ENCODE peak calls at places on chromosomes 4 and X, in nine cellular contexts. N is A549, J is body of pancreas, P is fibroblast of the aortic adventitia, X is right cardiac atrium, C is fibroblast of lung, H is lower leg skin, B is heart right ventricle, V is adrenal gland. Y is an unnamed sample.

GRCh38 chrX:133911816-133912495 is 73.4 kb downstream of the GPC3 start:
- DNase-seq in X (no peak), C (no peak), H (no peak), V (no peak), B (no peak), J (no peak), P (no peak), N (no peak), Y (no peak)

GRCh38 chrX:110412971-110413726 is 54.5 kb downstream of the RTL9 start:
- DNase-seq in B (peak), P (peak), V (peak), H (peak), C (peak), J (peak), X (peak), N (peak), Y (no peak)

GRCh38 chrX:38327007-38327774 is at the start of gene RPGR:
- DNase-seq in P (peak), B (peak), J (peak), X (peak), N (peak), H (peak), V (peak), C (peak), Y (peak)

GRCh38 chr4:93243262-93243661 is 585.3 kb upstream of the ATOH1 start:
- DNase-seq in C (no peak), N (no peak), V (no peak), J (no peak), P (no peak), H (no peak), X (no peak), B (no peak), Y (no peak)

GRCh38 chr4:111806331-111806730 is 338.9 kb upstream of the FAM241A start:
- DNase-seq in B (no peak), X (no peak), P (no peak), C (no peak), J (no peak), H (no peak), V (no peak), N (peak), Y (no peak)

GRCh38 chr4:67459164-67459563 is 86.1 kb downstream of the CENPC start:
- DNase-seq in X (no peak), N (no peak), B (no peak), H (no peak), P (peak), C (no peak), V (no peak), J (no peak), Y (no peak)

GRCh38 chr4:67103001-67103737 is 442.1 kb downstream of the CENPC start:
- DNase-seq in C (no peak), P (no peak), V (no peak), H (no peak), X (no peak), B (no peak), N (no peak), J (no peak), Y (no peak)

GRCh38 chrX:30313322-30313721 is 4.1 kb upstream of the NR0B1 start:
- DNase-seq in V (peak), N (no peak), X (no peak), H (no peak), B (no peak), C (no peak), J (no peak), P (no peak), Y (no peak)

GRCh38 chr4:81541546-81541945 is 69.8 kb upstream of the RASGEF1B start:
- DNase-seq in H (no peak), B (no peak), C (no peak), N (no peak), P (no peak), V (no peak), X (no peak), J (no peak), Y (no peak)

GRCh38 chr4:88481557-88481956 is 24.6 kb downstream of the HERC5 start:
- DNase-seq in J (no peak), B (no peak), X (no peak), H (no peak), P (peak), C (no peak), N (no peak), V (no peak), Y (no peak)

GRCh38 chrX:41984628-41985027 is 61.3 kb upstream of the CASK start:
- DNase-seq in N (no peak), H (no peak), B (no peak), V (no peak), J (no peak), C (no peak), P (no peak), X (no peak), Y (no peak)

GRCh38 chrX:103215037-103215767 is at the start of gene BEX4:
- DNase-seq in P (peak), N (peak), B (peak), X (peak), J (peak), H (peak), C (peak), V (peak), Y (peak)

GRCh38 chrX:32673193-32673592 is 538.2 kb downstream of the DMD start:
- DNase-seq in V (no peak), H (no peak), P (no peak), N (no peak), J (no peak), C (peak), X (no peak), B (no peak), Y (no peak)

GRCh38 chr4:173506780-173507211 is 23.2 kb downstream of the HAND2 start:
- DNase-seq in C (no peak), B (peak), P (no peak), V (no peak), J (no peak), H (peak), X (peak), N (no peak), Y (no peak)
- H3K4me3 ChIP-seq in C (no peak), B (peak), P (no peak), V (no peak), J (no peak), H (no peak), X (peak), N (no peak), Y (no peak)

GRCh38 chr4:57424231-57424897 is 314.2 kb upstream of the IGFBP7 start:
- DNase-seq in X (no peak), P (peak), N (no peak), B (no peak), V (peak), C (peak), H (no peak), J (peak), Y (peak)
- H3K4me3 ChIP-seq in X (no peak), P (peak), N (no peak), B (no peak), V (no peak), C (no peak), H (no peak), J (no peak), Y (no peak)

GRCh38 chrX:148538582-148538981 is 38.2 kb downstream of the AFF2 start:
- DNase-seq in N (no peak), B (no peak), J (no peak), C (no peak), V (no peak), X (no peak), P (no peak), H (no peak), Y (no peak)
- H3K4me3 ChIP-seq in N (no peak), B (no peak), J (no peak), C (no peak), V (no peak), X (no peak), P (no peak), H (no peak), Y (no peak)

GRCh38 chrX:138885886-138886285 is 174.4 kb upstream of the FGF13 start:
- DNase-seq in V (no peak), P (peak), H (no peak), X (no peak), N (no peak), C (peak), B (no peak), J (no peak), Y (peak)
- H3K4me3 ChIP-seq in V (no peak), P (no peak), H (no peak), X (no peak), N (no peak), C (no peak), B (no peak), J (no peak), Y (no peak)

GRCh38 chrX:24151513-24151912 is 2.0 kb downstream of the ZFX start:
- DNase-seq in J (no peak), P (no peak), X (no peak), B (no peak), H (no peak), V (no peak), N (no peak), C (no peak), Y (no peak)
- H3K4me3 ChIP-seq in J (no peak), P (peak), X (peak), B (peak), H (no peak), V (peak), N (peak), C (peak), Y (peak)

DNA sequence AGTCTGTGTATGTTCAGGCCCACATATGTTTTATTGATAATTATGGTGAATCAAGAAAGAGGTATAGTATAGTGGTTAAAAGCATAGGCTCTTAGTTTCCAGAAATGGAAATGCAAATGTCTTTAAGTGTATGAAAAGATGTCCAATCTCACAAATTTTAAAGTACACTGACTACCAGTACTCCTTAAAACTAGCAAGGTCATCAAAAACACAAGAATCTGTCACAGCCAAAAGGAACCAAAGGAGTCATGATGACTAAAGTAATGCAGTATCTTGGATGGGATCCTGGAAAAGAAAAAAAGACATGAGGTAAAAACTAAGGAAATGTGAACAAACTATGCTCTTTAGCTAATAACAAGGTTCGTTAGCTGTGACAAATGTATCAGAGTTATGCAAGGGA is 659 bp upstream of the RBM41 start:
- DNase-seq in V (no peak), J (no peak), P (no peak), C (no peak), N (no peak), B (no peak), X (no peak), H (no peak), Y (no peak)
- H3K4me3 ChIP-seq in V (peak), J (no peak), P (no peak), C (no peak), N (no peak), B (no peak), X (peak), H (no peak), Y (no peak)

Y was measured in AG10803.